ENCODE peak calls at places on chromosome 4, in seven cellular contexts. Z is lower lobe of right lung; T is CD8-positive, alpha-beta T cell; V is astrocyte; A is fibroblast of lung; N is H1; L is Peyer's patch. Q is an unnamed sample. For H3K9me3, the result is how much of the 10 kb centered on the place peaks cover.

GRCh38 chr4:37762294-37763163 is 64.0 kb upstream of the PGM2 start:
- DNase-seq in Z (no peak), T (peak), V (no peak), A (peak), N (no peak), L (no peak), Q (peak)

GRCh38 chr4:115851918-115852766 is 738.7 kb upstream of the NDST4 start:
- DNase-seq in Z (peak), T (no peak), V (peak), A (no peak), N (peak), L (no peak), Q (peak)

GRCh38 chr4:7027284-7027683 is 15.9 kb upstream of the TADA2B start:
- DNase-seq in Z (no peak), T (no peak), V (no peak), A (no peak), N (no peak), L (no peak), Q (no peak)

GRCh38 chr4:122341906-122342305 is 36.9 kb upstream of the ADAD1 start:
- DNase-seq in Z (no peak), T (no peak), V (peak), A (peak), N (no peak), L (no peak), Q (no peak)

GRCh38 chr4:133379681-133380438 is 230.8 kb downstream of the PCDH10 start:
- DNase-seq in Z (no peak), T (no peak), V (no peak), A (no peak), N (no peak), L (no peak), Q (no peak)

GRCh38 chr4:87542734-87543312 is 13.6 kb upstream of the SPARCL1 start:
- DNase-seq in Z (no peak), T (no peak), V (no peak), A (no peak), N (no peak), L (no peak), Q (no peak)

GRCh38 chr4:56656346-56656643 is 24.8 kb downstream of the HOPX start:
- DNase-seq in Z (no peak), T (peak), V (no peak), A (peak), N (no peak), L (peak), Q (peak)

GRCh38 chr4:77022581-77023133 is 53.1 kb downstream of the CCNI start:
- DNase-seq in Z (no peak), T (no peak), V (peak), A (no peak), N (peak), L (no peak), Q (no peak)

GRCh38 chr4:145538636-145539035 is 57.0 kb downstream of the SMAD1 start:
- DNase-seq in Z (no peak), T (no peak), V (no peak), A (no peak), N (no peak), L (no peak), Q (no peak)

GRCh38 chr4:7418131-7418943 is 16.4 kb downstream of the PSAPL1 start:
- DNase-seq in Z (no peak), T (no peak), V (no peak), A (no peak), N (no peak), L (no peak), Q (peak)

GRCh38 chr4:8182294-8182693 is 16.8 kb upstream of the SH3TC1 start:
- DNase-seq in Z (no peak), T (no peak), V (no peak), A (no peak), N (no peak), L (no peak), Q (no peak)

GRCh38 chr4:53847935-53848334 is 216.5 kb downstream of the CHIC2 start:
- DNase-seq in Z (no peak), T (no peak), V (no peak), A (no peak), N (no peak), L (no peak), Q (no peak)

GRCh38 chr4:142648378-142648777 is 197.7 kb downstream of the INPP4B start:
- DNase-seq in Z (no peak), T (no peak), V (no peak), A (no peak), N (no peak), L (no peak), Q (no peak)

GRCh38 chr4:26073886-26074560 is 160.0 kb downstream of the SMIM20 start:
- DNase-seq in Z (no peak), T (no peak), V (no peak), A (no peak), N (no peak), L (no peak), Q (no peak)

GRCh38 chr4:147594107-147594506 is 23.1 kb upstream of the TMEM184C start:
- DNase-seq in Z (no peak), T (no peak), V (no peak), A (no peak), N (no peak), L (no peak), Q (no peak)

GRCh38 chr4:26302390-26302897 is 18.4 kb upstream of the RBPJ start:
- DNase-seq in Z (no peak), T (no peak), V (no peak), A (no peak), N (no peak), L (no peak), Q (no peak)

GRCh38 chr4:48375651-48376291 is 34.4 kb downstream of the SLAIN2 start:
- DNase-seq in Z (no peak), T (no peak), V (peak), A (peak), N (no peak), L (no peak), Q (peak)

GRCh38 chr4:4693258-4693657 is 151.4 kb upstream of the STX18 start:
- DNase-seq in Z (no peak), T (no peak), V (peak), A (no peak), N (no peak), L (no peak), Q (no peak)

GRCh38 chr4:172666711-172667368 is 501.8 kb upstream of the GALNT7 start:
- DNase-seq in Z (no peak), T (no peak), V (no peak), A (no peak), N (no peak), L (no peak), Q (no peak)

GRCh38 chr4:93828332-93828829 is at the start of gene ATOH1:
- DNase-seq in Z (peak), T (no peak), V (no peak), A (peak), N (peak), L (no peak), Q (no peak)

GRCh38 chr4:152081024-152081423 is 320.2 kb upstream of the GATB start:
- DNase-seq in Z (no peak), T (no peak), V (no peak), A (no peak), N (no peak), L (no peak), Q (no peak)

GRCh38 chr4:140296871-140297570 is 76.4 kb upstream of the SCOC start:
- DNase-seq in Z (no peak), T (no peak), V (peak), A (no peak), N (no peak), L (no peak), Q (no peak)

GRCh38 chr4:104795264-104795934 is 300.7 kb upstream of the CXXC4 start:
- DNase-seq in Z (no peak), T (no peak), V (no peak), A (no peak), N (no peak), L (no peak), Q (no peak)

GRCh38 chr4:138935-139334 is 14.6 kb downstream of the ZNF718 start:
- DNase-seq in Z (no peak), T (no peak), V (no peak), A (no peak), N (no peak), L (no peak), Q (no peak)
- H3K9me3 ChIP-seq in Z (half or more), T (half or more), V (under half), A (under half), N (under half), L (under half), Q (under half)

GRCh38 chr4:65021737-65022136 is 612.5 kb upstream of the TECRL start:
- DNase-seq in Z (no peak), T (no peak), V (no peak), A (no peak), N (no peak), L (no peak), Q (no peak)
- H3K9me3 ChIP-seq in Z (under half), T (under half), V (under half), A (under half), N (under half), L (under half), Q (under half)

GRCh38 chr4:373062-373839 is 35.6 kb downstream of the ZNF141 start:
- DNase-seq in Z (no peak), T (no peak), V (no peak), A (peak), N (no peak), L (no peak), Q (no peak)
- H3K9me3 ChIP-seq in Z (half or more), T (half or more), V (under half), A (under half), N (half or more), L (under half), Q (half or more)

GRCh38 chr4:184913356-184914143 is 87.8 kb upstream of the ACSL1 start:
- DNase-seq in Z (no peak), T (no peak), V (no peak), A (no peak), N (no peak), L (no peak), Q (no peak)
- H3K9me3 ChIP-seq in Z (under half), T (under half), V (under half), A (under half), N (under half), L (under half), Q (under half)

DNA sequence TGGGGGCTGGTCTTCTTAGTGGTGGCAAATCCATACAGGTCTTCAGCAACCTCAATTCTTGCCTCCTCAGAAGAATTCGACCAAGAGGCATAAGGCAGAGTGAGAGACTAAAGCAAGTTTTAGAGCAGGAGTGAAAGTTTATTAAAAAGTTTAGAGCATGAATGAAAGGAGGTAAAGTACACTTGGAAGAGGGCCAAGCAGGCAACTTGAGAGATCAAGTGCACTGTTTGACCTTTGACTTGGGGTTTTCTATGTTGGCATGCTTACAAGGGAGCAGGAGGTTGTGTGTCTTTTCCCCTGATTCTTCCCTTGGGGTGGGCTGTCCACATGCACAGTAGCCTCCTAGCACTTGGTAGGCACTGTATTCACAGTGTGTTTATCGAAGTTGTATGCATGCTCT is 91.2 kb downstream of the CPE start:
- DNase-seq in Z (no peak), T (no peak), V (no peak), A (no peak), N (no peak), L (no peak), Q (no peak)
- H3K9me3 ChIP-seq in Z (under half), T (under half), V (under half), A (under half), N (under half), L (under half), Q (under half)

GRCh38 chr4:20044936-20045335 is 206.8 kb upstream of the SLIT2 start:
- DNase-seq in Z (no peak), T (no peak), V (no peak), A (no peak), N (no peak), L (no peak), Q (no peak)

GRCh38 chr4:20043992-20044391 is 207.7 kb upstream of the SLIT2 start:
- DNase-seq in Z (no peak), T (no peak), V (no peak), A (peak), N (no peak), L (no peak), Q (no peak)

GRCh38 chr4:20044502-20044911 is 207.2 kb upstream of the SLIT2 start:
- DNase-seq in Z (no peak), T (no peak), V (peak), A (peak), N (no peak), L (no peak), Q (no peak)

GRCh38 chr4:20042769-20043168 is 208.9 kb upstream of the SLIT2 start:
- DNase-seq in Z (no peak), T (no peak), V (no peak), A (no peak), N (no peak), L (no peak), Q (no peak)

GRCh38 chr4:20041838-20042237 is 209.9 kb upstream of the SLIT2 start:
- DNase-seq in Z (no peak), T (no peak), V (no peak), A (no peak), N (no peak), L (no peak), Q (no peak)
- H3K9me3 ChIP-seq in Z (under half), T (under half), V (under half), A (under half), N (under half), L (under half), Q (under half)

DNA sequence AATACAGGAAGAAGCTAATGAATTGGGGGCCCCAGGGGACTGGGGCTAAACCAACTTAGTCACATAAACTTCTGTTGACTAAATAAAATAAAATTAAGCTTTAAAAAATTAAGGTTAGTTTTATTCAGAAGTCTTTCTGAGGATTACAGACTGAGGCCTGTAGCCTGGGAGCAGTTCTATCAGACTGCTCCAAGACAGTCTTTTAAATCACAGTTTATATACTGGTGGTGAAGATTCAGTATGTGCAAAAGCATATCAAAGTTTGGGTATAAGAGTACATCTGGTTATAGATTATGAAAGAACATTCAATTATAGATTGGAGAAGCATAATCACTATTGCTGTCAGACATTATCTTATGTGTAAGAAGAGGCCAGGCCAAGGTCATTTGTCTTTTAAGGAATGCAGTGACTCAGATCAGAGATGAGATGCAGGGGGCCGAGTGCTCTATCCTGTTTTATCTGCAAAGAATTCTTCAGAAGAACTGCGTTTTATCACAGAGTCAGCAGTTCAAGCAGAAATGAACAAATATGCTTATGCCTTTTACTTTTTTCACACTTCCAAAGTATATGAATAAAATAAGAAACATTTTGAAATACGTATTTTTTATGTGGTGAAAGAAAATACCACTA is 109.4 kb downstream of the PDHA2 start:
- DNase-seq in Z (no peak), T (no peak), V (peak), A (no peak), N (no peak), L (no peak), Q (no peak)
- H3K9me3 ChIP-seq in Z (under half), T (under half), V (under half), A (under half), N (under half), L (under half), Q (under half)